ENCODE peak calls at places on chromosomes 16 and 17, in seven cellular contexts. M is adrenal gland, O is stomach, E is H1, C is neural progenitor cell, A is astrocyte of the cerebellum, K is lung. Z is an unnamed sample.

GRCh38 chr16:79261461-79261860 is 339.1 kb downstream of the MAF start:
- DNase-seq in M (peak), O (peak), E (peak), C (peak), A (no peak), K (no peak), Z (no peak)

GRCh38 chr17:38731526-38732294 is 1.6 kb downstream of the CISD3 start:
- DNase-seq in M (no peak), O (no peak), E (no peak), C (no peak), A (no peak), K (no peak), Z (no peak)

GRCh38 chr17:41329279-41329925 is 13.9 kb upstream of the KRTAP17-1 start:
- DNase-seq in M (peak), O (peak), E (peak), C (peak), A (no peak), K (peak), Z (no peak)

GRCh38 chr16:22814330-22815105 is 556 bp downstream of the HS3ST2 start:
- DNase-seq in M (no peak), O (no peak), E (peak), C (peak), A (no peak), K (no peak), Z (no peak)

GRCh38 chr17:58402679-58403078 is 14.7 kb downstream of the RNF43 start:
- DNase-seq in M (no peak), O (no peak), E (no peak), C (peak), A (peak), K (no peak), Z (no peak)

GRCh38 chr17:7496470-7497227 is 12.5 kb downstream of the POLR2A start:
- DNase-seq in M (no peak), O (no peak), E (no peak), C (no peak), A (no peak), K (no peak), Z (no peak)

GRCh38 chr16:2278272-2278608 is 10.3 kb upstream of the RNPS1 start:
- DNase-seq in M (no peak), O (no peak), E (no peak), C (no peak), A (no peak), K (no peak), Z (no peak)

GRCh38 chr17:75087558-75088453 is at the start of gene SLC16A5:
- DNase-seq in M (peak), O (peak), E (peak), C (peak), A (no peak), K (peak), Z (no peak)

GRCh38 chr16:87347932-87348615 is 30.9 kb upstream of the C16orf95 start:
- DNase-seq in M (no peak), O (no peak), E (no peak), C (no peak), A (no peak), K (no peak), Z (no peak)

GRCh38 chr17:7014995-7015586 is 2.7 kb downstream of the RNASEK start:
- DNase-seq in M (no peak), O (no peak), E (no peak), C (peak), A (peak), K (no peak), Z (no peak)

GRCh38 chr17:28001149-28001548 is 41.3 kb upstream of the NLK start:
- DNase-seq in M (no peak), O (no peak), E (no peak), C (no peak), A (no peak), K (no peak), Z (no peak)

GRCh38 chr16:28003021-28003865 is 60.3 kb downstream of the GSG1L start:
- DNase-seq in M (no peak), O (no peak), E (no peak), C (no peak), A (no peak), K (no peak), Z (no peak)

GRCh38 chr17:66322764-66323163 is 20.4 kb downstream of the PRKCA start:
- DNase-seq in M (no peak), O (no peak), E (no peak), C (no peak), A (no peak), K (no peak), Z (no peak)

GRCh38 chr17:40416671-40417070 is 1.0 kb downstream of the TOP2A start:
- DNase-seq in M (no peak), O (no peak), E (no peak), C (no peak), A (no peak), K (no peak), Z (no peak)

GRCh38 chr17:77892469-77893143 is 65.9 kb upstream of the TNRC6C start:
- DNase-seq in M (no peak), O (no peak), E (peak), C (peak), A (no peak), K (no peak), Z (no peak)

GRCh38 chr17:83080641-83081560 is 1.5 kb downstream of the METRNL start:
- DNase-seq in M (no peak), O (peak), E (no peak), C (peak), A (no peak), K (no peak), Z (no peak)

GRCh38 chr17:36722903-36723263 is 121.5 kb downstream of the MRM1 start:
- DNase-seq in M (no peak), O (no peak), E (no peak), C (no peak), A (no peak), K (no peak), Z (no peak)

GRCh38 chr17:66791337-66791736 is 43.6 kb upstream of the CACNG5 start:
- DNase-seq in M (peak), O (no peak), E (no peak), C (no peak), A (no peak), K (no peak), Z (no peak)

GRCh38 chr17:63178530-63178929 is 212.5 kb downstream of the TANC2 start:
- DNase-seq in M (no peak), O (no peak), E (no peak), C (no peak), A (no peak), K (no peak), Z (peak)

GRCh38 chr17:699350-699749 is 15.3 kb downstream of the VPS53 start:
- DNase-seq in M (no peak), O (peak), E (no peak), C (no peak), A (no peak), K (no peak), Z (no peak)

GRCh38 chr17:42301022-42301421 is 12.7 kb downstream of the STAT5A start:
- DNase-seq in M (no peak), O (no peak), E (no peak), C (no peak), A (no peak), K (no peak), Z (no peak)

GRCh38 chr17:10380631-10381408 is 8.0 kb upstream of the MYH13 start:
- DNase-seq in M (no peak), O (no peak), E (no peak), C (no peak), A (peak), K (no peak), Z (no peak)

GRCh38 chr17:10385871-10386270 is 13.1 kb upstream of the MYH13 start:
- DNase-seq in M (no peak), O (no peak), E (no peak), C (no peak), A (no peak), K (no peak), Z (no peak)

DNA sequence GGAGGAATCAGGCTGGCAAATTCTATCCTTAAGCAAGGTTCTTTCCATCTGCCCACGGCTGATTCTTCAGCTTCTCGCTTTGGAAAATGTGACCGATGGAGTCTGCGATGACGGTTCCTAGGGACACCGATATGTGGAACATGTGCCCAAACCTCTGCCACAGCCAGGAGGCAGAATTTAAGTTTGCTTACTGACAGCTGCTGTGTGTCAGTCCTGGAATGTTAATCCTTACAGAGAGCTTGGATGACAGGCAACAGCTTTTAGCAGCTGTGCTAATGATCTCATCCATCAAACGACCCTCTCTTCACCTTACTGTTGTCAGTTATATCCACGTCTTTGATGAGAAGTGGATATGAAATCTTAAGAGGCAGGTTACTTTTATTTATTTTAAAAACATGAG is 11.4 kb upstream of the MYH13 start:
- DNase-seq in M (no peak), O (no peak), E (no peak), C (peak), A (no peak), K (no peak), Z (no peak)
- TF ChIP-seq CTCF in M (no peak), O (no peak), E (no peak), C (peak), A (no peak), K (no peak), Z (no peak)

GRCh38 chr17:48565024-48565558 is 13.1 kb downstream of the HOXB4 start:
- DNase-seq in M (no peak), O (no peak), E (no peak), C (no peak), A (no peak), K (no peak), Z (no peak)
- H3K4me3 ChIP-seq in M (no peak), O (peak), E (no peak), C (no peak), A (peak), K (no peak), Z (no peak)

DNA sequence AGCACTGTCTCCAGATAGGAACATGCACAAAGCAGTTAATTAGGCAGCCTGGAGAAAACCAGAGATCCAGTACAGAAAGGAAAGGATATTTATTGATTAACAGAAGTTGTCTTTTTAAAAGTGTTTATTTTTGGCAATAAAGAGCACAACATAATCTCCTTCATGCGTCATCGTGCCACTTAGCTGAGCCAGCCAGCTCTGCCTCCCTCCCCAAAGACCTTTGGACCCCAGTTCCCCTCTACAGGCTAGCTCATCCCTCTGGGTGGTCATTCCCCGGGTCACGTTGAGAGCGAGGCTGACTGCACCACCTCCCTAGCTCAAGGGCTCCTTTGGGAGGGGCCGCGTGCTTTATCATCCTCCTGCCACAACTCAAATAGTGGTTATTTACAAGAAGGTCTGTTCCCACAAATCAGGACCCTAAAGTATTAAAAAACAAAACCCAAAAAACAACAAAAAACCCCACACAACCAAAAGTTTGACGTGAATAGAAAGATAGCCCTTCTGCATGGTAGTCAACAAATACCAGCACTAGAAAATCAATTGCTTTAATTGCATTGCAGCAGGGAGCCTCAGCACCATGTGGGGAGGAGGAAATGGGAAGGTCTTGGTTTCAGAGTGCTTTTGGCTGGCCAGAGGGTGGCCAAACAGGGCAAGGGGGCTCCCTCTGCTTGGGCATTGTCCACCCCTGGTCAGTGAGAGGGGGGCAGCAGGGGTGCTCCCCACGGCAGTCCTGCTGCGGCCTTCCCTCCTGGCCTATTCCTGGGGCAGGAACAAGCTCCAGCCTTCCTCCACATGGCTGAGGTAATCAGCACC is 9.6 kb downstream of the POLR2C start:
- DNase-seq in M (no peak), O (no peak), E (peak), C (no peak), A (no peak), K (no peak), Z (no peak)
- TF ChIP-seq CTCF in M (no peak), O (no peak), E (no peak), C (no peak), A (no peak), K (no peak), Z (no peak)

DNA sequence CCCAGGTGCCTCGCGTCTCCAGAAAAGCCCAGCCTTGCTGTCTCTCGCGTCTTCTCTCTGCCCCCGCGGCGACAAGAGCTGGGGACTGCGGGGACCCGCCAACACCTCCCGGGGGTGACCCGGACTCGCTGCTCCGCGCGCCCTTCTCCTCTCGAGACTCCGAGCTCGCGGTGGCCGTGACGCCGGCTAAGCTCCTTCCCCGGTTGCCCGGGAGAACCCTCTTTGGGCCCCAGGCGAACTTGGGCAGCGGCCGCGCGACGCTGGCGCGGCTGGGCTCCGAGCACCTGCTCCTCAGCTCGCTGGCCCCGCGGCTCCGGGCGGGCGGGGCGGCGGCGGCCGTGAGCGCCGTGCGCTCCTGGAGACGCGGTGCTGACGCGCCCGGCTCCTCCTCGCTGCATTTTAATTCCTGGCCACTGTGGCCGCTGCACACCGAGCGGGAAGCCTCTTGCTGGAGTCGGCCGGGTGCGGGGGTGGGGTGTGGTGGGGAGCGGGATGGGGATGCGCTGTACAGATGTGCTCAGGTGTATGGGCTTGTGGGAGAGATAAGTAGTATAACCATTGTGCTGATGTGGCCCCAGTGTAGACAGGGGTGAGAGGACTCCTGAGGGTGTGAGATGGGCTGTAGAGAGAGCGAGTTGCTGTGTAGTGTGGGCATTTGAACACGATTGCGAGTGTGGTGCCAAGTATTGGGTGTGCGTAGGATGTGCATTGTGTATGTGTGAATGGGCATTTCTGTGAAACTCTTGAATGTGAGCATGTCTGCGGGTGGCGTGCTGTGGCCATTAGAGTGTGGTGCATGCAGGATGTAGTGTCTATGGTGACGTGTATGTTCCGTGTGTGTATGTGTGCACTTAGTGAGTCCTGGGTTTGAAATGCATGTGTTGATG is at the start of gene ASIC2:
- DNase-seq in M (no peak), O (no peak), E (peak), C (peak), A (no peak), K (no peak), Z (no peak)
- H3K4me3 ChIP-seq in M (no peak), O (peak), E (peak), C (peak), A (peak), K (no peak), Z (peak)

DNA sequence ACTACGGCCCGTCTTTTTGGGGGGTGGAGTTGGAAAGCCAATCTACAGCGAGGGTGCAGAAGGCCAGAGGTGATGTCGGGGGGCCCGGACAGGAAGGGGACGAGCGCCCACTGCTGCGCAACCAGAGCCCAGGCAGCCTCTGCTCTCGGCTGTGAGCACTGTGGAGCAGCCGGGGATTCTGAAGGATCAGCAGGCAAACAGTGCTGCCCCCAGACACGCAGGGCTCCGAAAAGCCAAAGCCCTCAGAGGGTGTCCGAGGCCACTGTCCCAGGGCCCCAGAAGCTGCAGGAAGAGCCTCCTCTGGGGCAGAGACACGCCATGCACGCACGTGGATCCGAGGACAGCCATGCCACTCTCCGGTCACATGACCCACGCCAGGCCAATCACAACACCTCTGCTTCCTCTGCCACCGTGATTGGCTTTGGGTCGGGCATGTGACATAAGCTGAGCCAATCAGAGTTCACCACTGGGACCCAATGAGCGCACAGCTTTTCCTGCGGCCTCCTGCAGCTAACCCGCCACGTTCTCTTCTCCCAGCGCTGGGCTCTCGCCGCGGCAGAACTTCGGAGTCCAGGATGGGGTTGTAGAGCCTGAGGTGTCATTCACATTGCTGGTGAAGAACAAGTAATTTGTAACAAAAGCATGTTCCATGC is 40.7 kb downstream of the ACTG1 start:
- DNase-seq in M (peak), O (no peak), E (no peak), C (peak), A (peak), K (peak), Z (no peak)
- TF ChIP-seq CTCF in M (no peak), O (no peak), E (no peak), C (no peak), A (no peak), K (no peak), Z (no peak)

DNA sequence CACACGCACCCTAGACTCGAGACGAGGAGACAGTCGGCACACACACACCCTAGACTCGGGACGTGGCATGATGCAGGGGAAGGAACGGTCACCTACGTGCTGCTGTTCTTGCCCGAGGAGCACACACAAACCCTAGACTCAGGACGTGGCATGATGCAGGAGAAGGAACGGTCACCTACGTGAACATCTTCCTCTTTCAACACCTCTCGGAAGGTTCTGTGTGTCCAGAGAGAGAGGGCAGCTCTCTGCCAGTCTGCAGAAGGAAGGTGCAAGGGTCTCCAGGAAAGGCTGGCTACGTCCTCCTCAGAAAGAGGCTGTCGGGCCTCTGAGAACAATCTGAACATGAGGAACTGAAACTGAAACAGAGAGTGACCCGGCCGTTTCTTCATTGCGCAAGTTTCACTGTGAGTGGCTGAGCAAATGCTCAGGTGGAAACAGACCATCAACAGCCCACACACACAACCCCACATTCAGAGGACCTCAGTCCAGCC is 43.4 kb downstream of the ZNF276 start:
- DNase-seq in M (peak), O (peak), E (no peak), C (no peak), A (no peak), K (peak), Z (no peak)
- H3K4me3 ChIP-seq in M (no peak), O (peak), E (no peak), C (no peak), A (no peak), K (no peak), Z (no peak)

GRCh38 chr17:61309857-61310256 is 89.8 kb upstream of the TBX2 start:
- DNase-seq in M (no peak), O (no peak), E (no peak), C (no peak), A (peak), K (no peak), Z (no peak)
- TF ChIP-seq CTCF in M (no peak), O (no peak), E (no peak), C (no peak), A (peak), K (no peak), Z (peak)

Z was measured in retinal pigment epithelial cell.